ENCODE peak calls at places on chromosomes 6 and 20, in five cellular contexts. One of them, this sample, is unnamed.

GRCh38 chr6:8108031-8108660 is 5.8 kb upstream of the EEF1E1 start:
- DNase-seq in breast epithelium: no peak
- DNase-seq in astrocyte: peak; percentile 87
- DNase-seq in CD8-positive, alpha-beta T cell: no peak
- DNase-seq in pancreas: no peak
- DNase-seq in this sample: no peak

GRCh38 chr20:43963872-43964791 is 49.5 kb downstream of the TOX2 start:
- DNase-seq in pancreas: no peak
- DNase-seq in breast epithelium: no peak
- DNase-seq in CD8-positive, alpha-beta T cell: peak; percentile 21
- DNase-seq in astrocyte: peak; percentile 22
- DNase-seq in this sample: peak; percentile 96

GRCh38 chr6:105397987-105398386 is 4.9 kb downstream of the PREP start:
- DNase-seq in CD8-positive, alpha-beta T cell: no peak
- DNase-seq in pancreas: no peak
- DNase-seq in breast epithelium: no peak
- DNase-seq in astrocyte: no peak
- DNase-seq in this sample: peak; percentile 17

GRCh38 chr20:49230021-49230420 is 10.8 kb downstream of the DDX27 start:
- DNase-seq in pancreas: no peak
- DNase-seq in breast epithelium: no peak
- DNase-seq in astrocyte: no peak
- DNase-seq in CD8-positive, alpha-beta T cell: no peak
- DNase-seq in this sample: no peak

GRCh38 chr6:26183581-26184408 is 96.6 kb downstream of the HFE start:
- DNase-seq in CD8-positive, alpha-beta T cell: no peak
- DNase-seq in astrocyte: peak; percentile 88
- DNase-seq in breast epithelium: no peak
- DNase-seq in pancreas: peak; percentile 72
- DNase-seq in this sample: no peak

GRCh38 chr6:160940197-160940596 is 51.4 kb upstream of the MAP3K4 start:
- DNase-seq in astrocyte: no peak
- DNase-seq in CD8-positive, alpha-beta T cell: no peak
- DNase-seq in pancreas: no peak
- DNase-seq in breast epithelium: no peak
- DNase-seq in this sample: no peak

GRCh38 chr6:129317931-129318820 is 391.8 kb downstream of the ARHGAP18 start:
- DNase-seq in CD8-positive, alpha-beta T cell: no peak
- DNase-seq in pancreas: no peak
- DNase-seq in breast epithelium: no peak
- DNase-seq in astrocyte: peak; percentile 44
- DNase-seq in this sample: no peak

GRCh38 chr6:100116409-100117194 is 122.6 kb upstream of the MCHR2 start:
- DNase-seq in pancreas: no peak
- DNase-seq in breast epithelium: no peak
- DNase-seq in CD8-positive, alpha-beta T cell: no peak
- DNase-seq in astrocyte: peak; percentile 53
- DNase-seq in this sample: peak; percentile 65

GRCh38 chr6:15852289-15852688 is 189.5 kb upstream of the DTNBP1 start:
- DNase-seq in astrocyte: no peak
- DNase-seq in CD8-positive, alpha-beta T cell: no peak
- DNase-seq in breast epithelium: no peak
- DNase-seq in pancreas: no peak
- DNase-seq in this sample: no peak

GRCh38 chr20:35899064-35899463 is 55.2 kb downstream of the SCAND1 start:
- DNase-seq in breast epithelium: no peak
- DNase-seq in astrocyte: no peak
- DNase-seq in pancreas: no peak
- DNase-seq in CD8-positive, alpha-beta T cell: no peak
- DNase-seq in this sample: no peak

GRCh38 chr6:39407446-39407993 is 85.0 kb upstream of the KCNK16 start:
- DNase-seq in astrocyte: no peak
- DNase-seq in pancreas: no peak
- DNase-seq in breast epithelium: no peak
- DNase-seq in CD8-positive, alpha-beta T cell: no peak
- DNase-seq in this sample: no peak

GRCh38 chr6:123909989-123910388 is 106.3 kb downstream of the NKAIN2 start:
- DNase-seq in CD8-positive, alpha-beta T cell: no peak
- DNase-seq in pancreas: no peak
- DNase-seq in astrocyte: no peak
- DNase-seq in breast epithelium: no peak
- DNase-seq in this sample: no peak

GRCh38 chr20:17680836-17681740 is 954 bp downstream of the RRBP1 start:
- DNase-seq in CD8-positive, alpha-beta T cell: peak; percentile 59
- DNase-seq in pancreas: peak; percentile 95
- DNase-seq in breast epithelium: peak; percentile 83
- DNase-seq in astrocyte: peak; percentile 34
- DNase-seq in this sample: peak; percentile 76

GRCh38 chr6:6793388-6794250 is 205.1 kb downstream of the LY86 start:
- DNase-seq in breast epithelium: no peak
- DNase-seq in astrocyte: no peak
- DNase-seq in CD8-positive, alpha-beta T cell: no peak
- DNase-seq in pancreas: no peak
- DNase-seq in this sample: peak; percentile 12

GRCh38 chr20:50438986-50439407 is 71.2 kb upstream of the PTPN1 start:
- DNase-seq in CD8-positive, alpha-beta T cell: no peak
- DNase-seq in astrocyte: peak; percentile 68
- DNase-seq in pancreas: no peak
- DNase-seq in breast epithelium: no peak
- DNase-seq in this sample: no peak

GRCh38 chr6:156780117-156780641 is 3.0 kb downstream of the ARID1B start:
- DNase-seq in CD8-positive, alpha-beta T cell: peak; percentile 9
- DNase-seq in breast epithelium: no peak
- DNase-seq in pancreas: no peak
- DNase-seq in astrocyte: peak; percentile 95
- DNase-seq in this sample: peak; percentile 66

GRCh38 chr6:49775043-49775442 is 12.0 kb downstream of the PGK2 start:
- DNase-seq in astrocyte: no peak
- DNase-seq in pancreas: no peak
- DNase-seq in breast epithelium: no peak
- DNase-seq in CD8-positive, alpha-beta T cell: no peak
- DNase-seq in this sample: no peak

GRCh38 chr20:64265201-64265600 is 9.7 kb downstream of the PCMTD2 start:
- DNase-seq in CD8-positive, alpha-beta T cell: no peak
- DNase-seq in astrocyte: no peak
- DNase-seq in pancreas: no peak
- DNase-seq in breast epithelium: no peak
- DNase-seq in this sample: no peak

GRCh38 chr20:44526129-44526528 is 4.3 kb upstream of the SERINC3 start:
- DNase-seq in breast epithelium: no peak
- DNase-seq in astrocyte: peak; percentile 67
- DNase-seq in pancreas: no peak
- DNase-seq in CD8-positive, alpha-beta T cell: no peak
- DNase-seq in this sample: no peak

GRCh38 chr6:46935687-46936086 is 13.9 kb upstream of the ADGRF5 start:
- DNase-seq in astrocyte: peak; percentile 30
- DNase-seq in CD8-positive, alpha-beta T cell: no peak
- DNase-seq in breast epithelium: no peak
- DNase-seq in pancreas: no peak
- DNase-seq in this sample: no peak

GRCh38 chr6:6546318-6547110 is 42.0 kb upstream of the LY86 start:
- DNase-seq in CD8-positive, alpha-beta T cell: no peak
- DNase-seq in pancreas: peak; percentile 83
- DNase-seq in breast epithelium: no peak
- DNase-seq in astrocyte: peak; percentile 17
- DNase-seq in this sample: no peak

GRCh38 chr6:110951986-110952794 is 6.3 kb upstream of the GTF3C6 start:
- DNase-seq in pancreas: no peak
- DNase-seq in CD8-positive, alpha-beta T cell: no peak
- DNase-seq in breast epithelium: no peak
- DNase-seq in astrocyte: peak; percentile 32
- DNase-seq in this sample: no peak

GRCh38 chr6:139296927-139297326 is 5.1 kb upstream of the TXLNB start:
- DNase-seq in CD8-positive, alpha-beta T cell: no peak
- DNase-seq in pancreas: no peak
- DNase-seq in breast epithelium: no peak
- DNase-seq in astrocyte: peak; percentile 91
- DNase-seq in this sample: no peak

GRCh38 chr20:47652301-47652700 is 133.0 kb downstream of the SULF2 start:
- DNase-seq in astrocyte: no peak
- DNase-seq in pancreas: no peak
- DNase-seq in breast epithelium: no peak
- DNase-seq in CD8-positive, alpha-beta T cell: no peak
- DNase-seq in this sample: no peak

GRCh38 chr20:47654370-47654769 is 130.9 kb downstream of the SULF2 start:
- DNase-seq in pancreas: no peak
- DNase-seq in astrocyte: no peak
- DNase-seq in CD8-positive, alpha-beta T cell: no peak
- DNase-seq in breast epithelium: no peak
- DNase-seq in this sample: no peak

GRCh38 chr20:47655635-47656034 is 129.6 kb downstream of the SULF2 start:
- DNase-seq in astrocyte: no peak
- DNase-seq in pancreas: no peak
- DNase-seq in CD8-positive, alpha-beta T cell: no peak
- DNase-seq in breast epithelium: no peak
- DNase-seq in this sample: no peak

GRCh38 chr20:47653892-47654291 is 131.4 kb downstream of the SULF2 start:
- DNase-seq in pancreas: no peak
- DNase-seq in astrocyte: no peak
- DNase-seq in CD8-positive, alpha-beta T cell: no peak
- DNase-seq in breast epithelium: no peak
- DNase-seq in this sample: no peak

DNA sequence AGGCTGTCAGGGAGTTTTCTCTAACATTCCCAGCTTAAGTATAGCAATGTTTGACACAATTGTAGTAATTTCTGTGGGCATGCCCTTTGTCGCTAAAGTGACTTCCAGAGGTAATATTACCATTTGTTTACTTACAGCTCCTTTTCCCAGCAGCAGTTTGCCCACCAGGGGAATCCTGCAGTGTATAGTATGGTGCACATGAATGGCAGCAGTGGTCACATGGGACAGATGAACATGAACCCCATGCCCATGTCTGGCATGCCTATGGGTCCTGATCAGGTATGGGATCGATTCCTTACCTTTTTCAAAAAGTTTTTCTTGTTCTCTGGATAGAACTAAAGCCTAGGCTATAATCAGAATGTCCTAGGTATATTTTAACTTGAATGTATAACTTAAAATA is 132.5 kb downstream of the SULF2 start:
- DNase-seq in breast epithelium: no peak
- DNase-seq in CD8-positive, alpha-beta T cell: no peak
- DNase-seq in pancreas: no peak
- DNase-seq in astrocyte: no peak
- DNase-seq in this sample: no peak
- TF ChIP-seq CTCF in breast epithelium: no peak
- TF ChIP-seq CTCF in CD8-positive, alpha-beta T cell: no peak
- TF ChIP-seq CTCF in pancreas: no peak
- TF ChIP-seq CTCF in astrocyte: no peak
- TF ChIP-seq CTCF in this sample: no peak

DNA sequence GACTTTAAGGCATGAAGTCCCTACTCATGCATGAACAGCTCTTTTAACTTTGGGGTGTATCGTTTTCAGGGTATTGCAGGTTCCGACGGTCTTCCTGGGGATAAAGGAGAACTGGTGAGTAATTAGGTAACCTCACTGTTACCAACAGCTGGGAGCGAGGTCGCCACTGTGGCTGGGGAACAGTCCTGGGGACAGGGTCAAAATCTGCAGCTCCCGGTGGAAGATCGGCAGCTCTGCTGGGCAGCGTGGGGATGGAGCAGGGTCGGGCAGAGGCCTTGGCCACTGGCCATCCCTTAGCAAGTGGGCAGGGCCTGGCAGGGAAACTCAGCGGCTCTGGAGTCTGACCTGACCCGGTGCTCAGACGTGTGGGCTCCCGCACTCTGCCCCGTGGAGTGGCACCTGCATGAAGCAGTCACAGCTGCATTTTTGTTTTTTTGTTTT is 16.1 kb downstream of the COL9A3 start:
- DNase-seq in breast epithelium: no peak
- DNase-seq in CD8-positive, alpha-beta T cell: no peak
- DNase-seq in astrocyte: no peak
- DNase-seq in pancreas: peak; percentile 61
- DNase-seq in this sample: no peak
- H3K4me1 ChIP-seq in breast epithelium: peaks cover 7% of the 10 kb centered on the region
- H3K4me1 ChIP-seq in CD8-positive, alpha-beta T cell: no peaks in the 10 kb centered on the region
- H3K4me1 ChIP-seq in astrocyte: peaks cover 3% of the 10 kb centered on the region
- H3K4me1 ChIP-seq in pancreas: no peaks in the 10 kb centered on the region
- H3K4me1 ChIP-seq in this sample: peaks cover 14% of the 10 kb centered on the region

GRCh38 chr6:142075516-142076101 is 57.1 kb upstream of the GJE1 start:
- DNase-seq in CD8-positive, alpha-beta T cell: no peak
- DNase-seq in astrocyte: no peak
- DNase-seq in pancreas: no peak
- DNase-seq in breast epithelium: no peak
- DNase-seq in this sample: peak; percentile 19

GRCh38 chr6:142074516-142074915 is 58.2 kb upstream of the GJE1 start:
- DNase-seq in breast epithelium: no peak
- DNase-seq in pancreas: no peak
- DNase-seq in astrocyte: no peak
- DNase-seq in CD8-positive, alpha-beta T cell: no peak
- DNase-seq in this sample: no peak

GRCh38 chr6:142071981-142072380 is 60.7 kb upstream of the GJE1 start:
- DNase-seq in breast epithelium: no peak
- DNase-seq in CD8-positive, alpha-beta T cell: no peak
- DNase-seq in astrocyte: no peak
- DNase-seq in pancreas: no peak
- DNase-seq in this sample: no peak
- TF ChIP-seq CTCF in breast epithelium: no peak
- TF ChIP-seq CTCF in CD8-positive, alpha-beta T cell: no peak
- TF ChIP-seq CTCF in astrocyte: no peak
- TF ChIP-seq CTCF in pancreas: no peak
- TF ChIP-seq CTCF in this sample: peak; percentile 23

DNA sequence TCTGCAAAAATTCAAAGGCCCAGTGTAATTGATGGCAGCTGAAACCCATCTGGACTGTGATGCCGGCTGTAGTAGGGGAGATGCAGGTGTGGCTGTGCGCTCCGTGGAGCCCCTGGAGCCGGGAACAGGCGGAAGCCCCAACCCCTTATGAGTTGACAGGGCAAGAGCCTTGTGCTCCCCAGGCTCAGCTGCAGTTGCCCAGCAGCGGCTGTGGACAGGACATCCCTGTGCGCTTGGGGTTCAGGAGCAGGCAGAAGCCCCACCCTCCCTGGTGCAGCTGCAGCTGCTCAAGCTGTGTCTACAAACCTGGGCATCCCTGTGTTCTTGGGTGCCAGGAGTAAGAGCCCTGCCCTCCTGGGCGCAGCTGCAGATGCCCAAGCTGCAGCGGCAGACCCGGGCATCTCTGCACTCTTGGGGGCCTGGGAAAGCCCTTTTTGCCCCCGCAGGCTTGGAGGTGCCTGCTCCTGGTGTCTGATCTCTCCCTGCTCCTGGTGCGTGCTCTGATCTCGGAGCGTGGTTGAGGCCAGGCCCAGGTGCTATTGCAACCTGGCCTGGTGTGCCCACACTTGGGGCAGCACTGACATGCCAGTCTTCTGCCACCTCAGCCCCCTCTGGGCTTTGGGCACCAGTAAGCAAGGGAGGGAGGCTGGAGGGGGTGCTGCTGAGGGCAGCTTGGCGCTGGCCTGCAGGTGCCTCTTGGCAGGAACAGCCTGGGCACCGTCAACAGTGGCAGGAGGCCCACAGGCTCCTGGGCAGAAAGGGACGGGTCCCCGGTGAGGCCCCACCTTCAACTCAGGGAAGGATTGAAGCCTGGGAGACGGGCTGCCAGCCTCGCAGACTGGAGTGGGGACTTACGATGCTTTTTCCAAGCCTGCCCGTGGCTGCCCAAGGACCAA is 30.3 kb downstream of the OR2J2 start:
- DNase-seq in breast epithelium: no peak
- DNase-seq in CD8-positive, alpha-beta T cell: no peak
- DNase-seq in astrocyte: no peak
- DNase-seq in pancreas: no peak
- DNase-seq in this sample: no peak
- H3K4me1 ChIP-seq in breast epithelium: no peaks in the 10 kb centered on the region
- H3K4me1 ChIP-seq in CD8-positive, alpha-beta T cell: no peaks in the 10 kb centered on the region
- H3K4me1 ChIP-seq in astrocyte: no peaks in the 10 kb centered on the region
- H3K4me1 ChIP-seq in pancreas: no peaks in the 10 kb centered on the region
- H3K4me1 ChIP-seq in this sample: no peaks in the 10 kb centered on the region

This sample was measured in DND-41.